ENCODE peak calls at places on chromosomes 12 and 14, in eight cellular contexts. J is naive thymus-derived CD8-positive, alpha-beta T cell; O is MV-4-11; M is ACHN; T is HFFc6; G is stimulated activated CD4-positive, alpha-beta T cell treated with anti-CD3 and anti-CD28 coated beads, Interleukin-2, amount 100 ng/mL, for 24 hours; P is EL; H is heart right ventricle. R is an unnamed sample.

GRCh38 chr14:52551696-52552062 is 626 bp downstream of the TXNDC16 start:
- DNase-seq in P (peak), G (no peak), O (peak), M (peak), H (no peak), T (peak), J (no peak), R (peak)

GRCh38 chr12:7015555-7016370 is 2.5 kb downstream of the LPCAT3 start:
- DNase-seq in H (no peak), P (no peak), O (no peak), T (no peak), G (no peak), M (no peak), J (no peak), R (no peak)

GRCh38 chr12:112066566-112066965 is 42.0 kb downstream of the NAA25 start:
- DNase-seq in M (no peak), G (no peak), J (no peak), O (no peak), P (no peak), T (no peak), H (no peak), R (no peak)

GRCh38 chr14:58466459-58466858 is 38.9 kb downstream of the KIAA0586 start:
- DNase-seq in M (no peak), T (no peak), O (no peak), H (no peak), J (no peak), G (no peak), P (no peak), R (no peak)

GRCh38 chr12:104669057-104669770 is 212.5 kb downstream of the CHST11 start:
- DNase-seq in H (peak), O (no peak), G (no peak), M (no peak), P (no peak), T (no peak), J (no peak), R (no peak)

GRCh38 chr12:105740970-105741725 is 397.6 kb downstream of the NUAK1 start:
- DNase-seq in T (peak), J (no peak), O (no peak), G (no peak), H (peak), M (no peak), P (peak), R (no peak)

GRCh38 chr12:85775071-85775470 is 61.1 kb downstream of the RASSF9 start:
- DNase-seq in M (no peak), G (no peak), P (no peak), O (no peak), T (no peak), H (no peak), J (no peak), R (no peak)

GRCh38 chr14:33715223-33715528 is 235.7 kb downstream of the EGLN3 start:
- DNase-seq in M (no peak), J (no peak), P (no peak), G (no peak), T (no peak), H (no peak), O (no peak), R (no peak)

GRCh38 chr12:93883436-93884154 is 206.4 kb downstream of the CRADD start:
- DNase-seq in J (no peak), H (no peak), P (peak), M (no peak), G (no peak), O (no peak), T (peak), R (peak)

GRCh38 chr14:101126376-101127130 is 223.0 kb upstream of the RTL1 start:
- DNase-seq in O (no peak), P (no peak), G (no peak), T (no peak), J (no peak), H (no peak), M (no peak), R (no peak)

GRCh38 chr12:1995205-1995896 is 8.9 kb downstream of the DCP1B start:
- DNase-seq in G (no peak), O (peak), M (no peak), P (peak), H (no peak), T (no peak), J (no peak), R (no peak)

GRCh38 chr14:99280852-99281251 is 8.9 kb upstream of the BCL11B start:
- DNase-seq in M (no peak), P (no peak), J (no peak), T (no peak), G (no peak), H (no peak), O (no peak), R (no peak)

GRCh38 chr12:124694846-124695497 is 127.6 kb upstream of the NCOR2 start:
- DNase-seq in J (no peak), T (peak), P (peak), M (peak), O (no peak), H (peak), G (no peak), R (no peak)

GRCh38 chr14:88568196-88568595 is 5.4 kb downstream of the ZC3H14 start:
- DNase-seq in G (no peak), O (peak), H (no peak), M (no peak), P (no peak), J (no peak), T (no peak), R (no peak)

GRCh38 chr12:125197326-125197725 is 132.1 kb downstream of the AACS start:
- DNase-seq in H (no peak), J (no peak), G (no peak), P (no peak), O (no peak), M (no peak), T (no peak), R (no peak)

GRCh38 chr12:57201631-57202030 is 15.0 kb upstream of the NXPH4 start:
- DNase-seq in O (no peak), J (no peak), H (no peak), G (no peak), M (no peak), P (no peak), T (no peak), R (no peak)

GRCh38 chr14:100789460-100790417 is 36.2 kb upstream of the MEG3 start:
- DNase-seq in G (no peak), T (no peak), M (no peak), O (no peak), H (no peak), J (no peak), P (no peak), R (no peak)

GRCh38 chr12:26874501-26875296 is 41.7 kb upstream of the ITPR2 start:
- DNase-seq in P (no peak), J (no peak), T (no peak), H (no peak), M (no peak), O (peak), G (no peak), R (no peak)

GRCh38 chr12:124562018-124562795 is 5.2 kb downstream of the NCOR2 start:
- DNase-seq in T (no peak), M (no peak), P (no peak), O (no peak), G (no peak), H (no peak), J (no peak), R (no peak)

GRCh38 chr12:47307680-47308399 is 228.1 kb upstream of the AMIGO2 start:
- DNase-seq in H (no peak), J (peak), P (peak), O (peak), T (peak), M (peak), G (peak), R (peak)

GRCh38 chr12:6792522-6793201 is 3.3 kb downstream of the CD4 start:
- DNase-seq in J (peak), P (no peak), O (peak), G (no peak), T (no peak), M (no peak), H (no peak), R (no peak)

GRCh38 chr14:105974902-105975301 is 448.5 kb downstream of the TMEM121 start:
- DNase-seq in M (peak), H (no peak), P (no peak), T (no peak), J (peak), O (no peak), G (peak), R (no peak)

GRCh38 chr12:62347922-62348650 is 87.9 kb downstream of the USP15 start:
- DNase-seq in H (no peak), G (no peak), O (no peak), J (no peak), P (peak), T (peak), M (peak), R (no peak)

GRCh38 chr14:49895480-49895879 is 2.6 kb downstream of the ARF6 start:
- DNase-seq in H (no peak), T (no peak), P (peak), O (no peak), M (no peak), G (no peak), J (no peak), R (no peak)

GRCh38 chr14:100721568-100721967 is 5.1 kb upstream of the DLK1 start:
- DNase-seq in M (no peak), G (no peak), O (no peak), H (no peak), T (no peak), P (no peak), J (no peak), R (no peak)

GRCh38 chr14:54796961-54797360 is 105.7 kb downstream of the GCH1 start:
- DNase-seq in J (no peak), H (no peak), P (peak), M (peak), O (no peak), G (no peak), T (peak), R (peak)

GRCh38 chr12:128693115-128693514 is 130.6 kb downstream of the SLC15A4 start:
- DNase-seq in H (no peak), G (no peak), P (no peak), T (no peak), M (no peak), J (no peak), O (no peak), R (no peak)

GRCh38 chr12:28601659-28602058 is 411.4 kb downstream of the CCDC91 start:
- DNase-seq in O (no peak), T (no peak), J (no peak), P (no peak), G (no peak), M (no peak), H (no peak), R (no peak)

R was measured in AG08396.